ENCODE peak calls at places on chromosomes 16 and 17, in six cellular contexts. I, U, O, X, L and N are unnamed samples.

GRCh38 chr17:7024402-7024785 is 1.5 kb downstream of the BCL6B start:
- DNase-seq in I (no peak), U (no peak), O (no peak), X (no peak), L (no peak), N (no peak)

GRCh38 chr17:69672924-69673323 is 258.4 kb downstream of the MAP2K6 start:
- DNase-seq in I (no peak), U (no peak), O (peak; percentile 53), X (peak; percentile 16), L (no peak), N (no peak)

GRCh38 chr17:31605761-31606160 is 214.3 kb downstream of the RAB11FIP4 start:
- DNase-seq in I (no peak), U (no peak), O (no peak), X (no peak), L (no peak), N (no peak)

GRCh38 chr17:33290156-33290697 is 2.9 kb downstream of the ASIC2 start:
- DNase-seq in I (no peak), U (no peak), O (no peak), X (no peak), L (no peak), N (no peak)

GRCh38 chr16:9436175-9436574 is 344.7 kb downstream of the HAPSTR1 start:
- DNase-seq in I (no peak), U (no peak), O (no peak), X (no peak), L (no peak), N (no peak)

GRCh38 chr16:67388191-67388590 is 5.1 kb downstream of the TPPP3 start:
- DNase-seq in I (no peak), U (no peak), O (no peak), X (no peak), L (no peak), N (no peak)

GRCh38 chr17:43661699-43662431 is at the start of gene MEOX1:
- DNase-seq in I (peak; percentile 25), U (no peak), O (peak; percentile 64), X (peak; percentile 41), L (peak; percentile 56), N (no peak)

GRCh38 chr17:39755550-39756375 is 18.0 kb downstream of the GRB7 start:
- DNase-seq in I (no peak), U (no peak), O (no peak), X (no peak), L (no peak), N (peak; percentile 81)

GRCh38 chr17:61395983-61396585 is 3.6 kb upstream of the TBX2 start:
- DNase-seq in I (no peak), U (no peak), O (no peak), X (no peak), L (peak; percentile 48), N (no peak)

DNA sequence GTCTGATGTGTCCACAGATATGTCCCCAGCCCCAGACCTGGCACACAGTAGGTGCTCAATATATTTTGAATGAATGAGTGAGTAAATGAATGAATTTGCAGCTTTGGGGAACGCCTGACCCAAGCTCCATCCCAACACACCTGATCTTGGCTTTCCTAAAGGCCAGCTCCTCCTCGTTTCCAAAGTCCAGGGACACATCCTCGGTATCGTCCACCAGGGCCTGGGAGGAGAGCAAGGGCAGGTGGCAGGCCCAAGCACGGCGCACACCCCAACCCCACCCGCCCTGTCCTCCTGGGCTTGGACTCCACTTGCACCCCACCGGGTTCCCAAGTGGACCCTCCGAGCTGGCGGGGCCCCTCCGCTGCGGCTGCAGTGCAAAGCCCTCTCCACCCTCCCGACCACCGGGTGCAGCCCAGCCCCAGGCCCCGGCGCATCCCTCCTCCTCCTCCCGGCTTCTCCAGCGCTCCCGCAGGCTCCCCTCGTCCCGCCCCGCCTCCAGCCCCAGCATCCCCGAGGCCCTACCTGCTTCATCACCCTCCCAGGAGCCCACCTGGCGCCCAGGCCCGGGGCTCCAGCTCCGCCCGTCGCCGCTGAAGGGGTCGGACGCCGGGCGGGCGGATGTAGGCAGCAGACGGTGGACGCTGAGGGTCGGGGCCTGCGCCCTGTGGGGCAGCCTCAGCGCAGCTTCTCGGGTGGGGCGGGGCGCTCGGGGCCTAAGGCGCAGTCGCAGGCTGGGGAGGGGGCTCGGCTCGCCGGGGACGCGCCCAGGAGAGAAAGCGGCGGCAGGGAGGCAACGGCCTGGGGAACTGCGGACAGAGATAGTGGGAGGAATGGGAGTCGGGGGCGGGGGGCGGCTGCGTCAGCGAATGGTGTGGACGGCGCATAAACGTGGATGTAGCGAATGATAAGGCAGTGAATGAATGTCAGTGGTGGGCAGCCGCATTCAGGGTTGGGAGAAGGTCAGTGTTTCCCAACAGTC is at the start of gene TVP23A:
- DNase-seq in I (no peak), U (no peak), O (peak; percentile 38), X (no peak), L (no peak), N (no peak)
- H3K4me3 ChIP-seq in I (no peak within 1 kb of the TSS), U (peak within 1 kb of the TSS; percentile 25), O (no peak within 1 kb of the TSS), X (no peak within 1 kb of the TSS), L (peak within 1 kb of the TSS; percentile 46), N (no peak within 1 kb of the TSS)

GRCh38 chr17:60137731-60138130 is 12.0 kb upstream of the CA4 start:
- DNase-seq in I (no peak), U (no peak), O (no peak), X (no peak), L (no peak), N (no peak)

GRCh38 chr17:60138769-60139437 is 10.9 kb upstream of the CA4 start:
- DNase-seq in I (no peak), U (no peak), O (no peak), X (no peak), L (no peak), N (no peak)

GRCh38 chr17:60135160-60135950 is 14.4 kb upstream of the CA4 start:
- DNase-seq in I (peak; percentile 89), U (peak; percentile 85), O (peak; percentile 91), X (peak; percentile 45), L (peak; percentile 90), N (peak; percentile 52)

GRCh38 chr17:60134396-60135159 is 15.2 kb upstream of the CA4 start:
- DNase-seq in I (no peak), U (no peak), O (peak; percentile 61), X (no peak), L (peak; percentile 57), N (no peak)

GRCh38 chr17:60135951-60136666 is 13.7 kb upstream of the CA4 start:
- DNase-seq in I (no peak), U (no peak), O (no peak), X (no peak), L (no peak), N (no peak)
- H3K4me3 ChIP-seq in I (peak overlapping the region; percentile 86), U (peak overlapping the region; percentile 51), O (no peak overlapping the region), X (no peak overlapping the region), L (peak overlapping the region; percentile 65), N (peak overlapping the region; percentile 71)

GRCh38 chr17:18155179-18155578 is 28.4 kb upstream of the ALKBH5 start:
- DNase-seq in I (no peak), U (no peak), O (no peak), X (no peak), L (no peak), N (no peak)

GRCh38 chr17:18158022-18158600 is 25.5 kb upstream of the ALKBH5 start:
- DNase-seq in I (peak; percentile 92), U (peak; percentile 93), O (peak; percentile 96), X (peak; percentile 50), L (peak; percentile 93), N (peak; percentile 93)

GRCh38 chr17:18157354-18157985 is 26.2 kb upstream of the ALKBH5 start:
- DNase-seq in I (no peak), U (no peak), O (no peak), X (no peak), L (no peak), N (no peak)

GRCh38 chr17:18156976-18157280 is 26.7 kb upstream of the ALKBH5 start:
- DNase-seq in I (no peak), U (no peak), O (no peak), X (no peak), L (no peak), N (no peak)

GRCh38 chr17:18156171-18156975 is 27.3 kb upstream of the ALKBH5 start:
- DNase-seq in I (no peak), U (no peak), O (no peak), X (no peak), L (no peak), N (no peak)
- H3K4me3 ChIP-seq in I (no peak overlapping the region), U (no peak overlapping the region), O (no peak overlapping the region), X (no peak overlapping the region), L (no peak overlapping the region), N (no peak overlapping the region)

GRCh38 chr17:81515530-81516041 is 3.0 kb upstream of the ACTG1 start:
- DNase-seq in I (peak; percentile 33), U (no peak), O (no peak), X (no peak), L (no peak), N (no peak)

GRCh38 chr17:81517339-81518112 is 4.9 kb upstream of the ACTG1 start:
- DNase-seq in I (peak; percentile 19), U (no peak), O (no peak), X (no peak), L (no peak), N (no peak)

GRCh38 chr17:81517009-81517338 is 4.4 kb upstream of the ACTG1 start:
- DNase-seq in I (peak; percentile 21), U (no peak), O (no peak), X (no peak), L (no peak), N (no peak)

GRCh38 chr17:81514735-81515529 is 2.3 kb upstream of the ACTG1 start:
- DNase-seq in I (peak; percentile 82), U (peak; percentile 77), O (peak; percentile 88), X (peak; percentile 32), L (peak; percentile 84), N (peak; percentile 37)

GRCh38 chr17:81516439-81516838 is 3.8 kb upstream of the ACTG1 start:
- DNase-seq in I (peak; percentile 22), U (no peak), O (no peak), X (no peak), L (no peak), N (no peak)
- H3K4me3 ChIP-seq in I (peak overlapping the region; percentile 86), U (no peak overlapping the region), O (peak overlapping the region; percentile 81), X (peak overlapping the region; percentile 89), L (peak overlapping the region; percentile 98), N (no peak overlapping the region)

DNA sequence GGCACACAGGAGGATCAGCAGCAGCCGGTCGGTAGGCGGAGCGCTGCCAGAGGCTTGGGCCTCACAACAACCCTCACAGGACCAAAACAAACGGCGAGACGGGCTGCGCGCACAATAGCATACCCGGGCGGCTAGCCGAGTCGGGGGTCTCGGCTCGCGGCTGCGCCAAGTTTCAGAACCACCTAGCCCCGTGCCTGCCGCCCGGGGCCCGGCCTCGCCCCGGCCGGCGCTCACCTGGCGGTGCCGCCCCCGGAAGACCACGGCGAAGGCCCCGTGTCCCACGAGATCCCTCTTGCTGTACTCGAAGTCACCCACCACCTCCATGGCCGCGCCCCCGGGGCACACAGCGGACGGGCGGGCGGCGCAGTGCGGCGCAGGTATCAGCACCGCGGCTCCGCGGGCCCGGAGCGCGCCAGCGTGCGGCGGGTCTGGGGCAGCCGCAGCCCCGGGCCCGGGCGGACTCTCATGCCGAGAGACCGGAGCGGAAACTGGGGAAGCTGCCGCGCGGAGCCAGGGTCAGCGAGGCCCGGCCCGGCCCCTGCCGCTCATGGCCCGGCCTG is 562 bp downstream of the ULK2 start:
- DNase-seq in I (peak; percentile 36), U (peak; percentile 64), O (peak; percentile 69), X (no peak), L (peak; percentile 66), N (peak; percentile 54)
- H3K4me3 ChIP-seq in I (peak overlapping the region; percentile 83), U (peak overlapping the region; percentile 78), O (peak overlapping the region; percentile 61), X (peak overlapping the region; percentile 60), L (peak overlapping the region; percentile 82), N (peak overlapping the region; percentile 78)

GRCh38 chr16:73064227-73064995 is 16.5 kb upstream of the ZFHX3 start:
- DNase-seq in I (no peak), U (no peak), O (peak; percentile 86), X (no peak), L (no peak), N (no peak)
- H3K4me3 ChIP-seq in I (peak overlapping the region; percentile 36), U (no peak overlapping the region), O (peak overlapping the region; percentile 36), X (peak overlapping the region; percentile 6), L (peak overlapping the region; percentile 44), N (no peak overlapping the region)

GRCh38 chr16:56520251-56520577 is 390 bp upstream of the BBS2 start:
- DNase-seq in I (no peak), U (no peak), O (no peak), X (no peak), L (no peak), N (no peak)
- H3K4me3 ChIP-seq in I (peak overlapping the region; percentile 98), U (peak overlapping the region; percentile 97), O (peak overlapping the region; percentile 98), X (peak overlapping the region; percentile 97), L (peak overlapping the region; percentile 90), N (peak overlapping the region; percentile 99)